ENCODE peak calls at places on chromosomes 16 and 17, in seven cellular contexts. P is A673, M is GM12865, H is chondrocyte, A is upper lobe of right lung, Y is heart right ventricle, X is psoas muscle. S is an unnamed sample.

GRCh38 chr16:72637306-72637705 is 410.6 kb downstream of the ZFHX3 start:
- DNase-seq in P (no peak), A (no peak), H (no peak), X (no peak), M (no peak), Y (no peak), S (no peak)

GRCh38 chr17:44904001-44904984 is 5.0 kb upstream of the EFTUD2 start:
- DNase-seq in H (peak; percentile 82), X (no peak), A (peak; percentile 55), M (peak; percentile 37), P (no peak), Y (no peak), S (no peak)

GRCh38 chr16:84864266-84864955 is 44.6 kb downstream of the CRISPLD2 start:
- DNase-seq in A (no peak), P (no peak), X (peak; percentile 32), Y (no peak), M (no peak), H (no peak), S (no peak)

GRCh38 chr16:57480127-57480753 is 6.1 kb downstream of the DOK4 start:
- DNase-seq in P (no peak), M (no peak), H (no peak), X (peak; percentile 71), A (peak; percentile 85), Y (peak; percentile 69), S (no peak)

GRCh38 chr17:16398270-16399267 is 16.8 kb upstream of the TRPV2 start:
- DNase-seq in H (peak; percentile 11), X (peak; percentile 7), A (no peak), P (no peak), M (peak; percentile 74), Y (no peak), S (peak; percentile 36)

GRCh38 chr16:11401161-11402050 is 56.1 kb downstream of the RMI2 start:
- DNase-seq in Y (peak; percentile 70), P (no peak), H (peak; percentile 83), A (peak; percentile 86), X (peak; percentile 78), M (no peak), S (no peak)

GRCh38 chr16:84730406-84731106 is 30.8 kb downstream of the USP10 start:
- DNase-seq in Y (no peak), A (peak; percentile 68), P (peak; percentile 88), H (no peak), X (no peak), M (peak; percentile 76), S (peak; percentile 66)

GRCh38 chr17:71631483-71631882 is 489.3 kb upstream of the SOX9 start:
- DNase-seq in A (no peak), Y (no peak), M (no peak), H (no peak), X (no peak), P (peak; percentile 51), S (no peak)

GRCh38 chr16:88617268-88618031 is 20.9 kb upstream of the IL17C start:
- DNase-seq in H (no peak), P (no peak), X (no peak), Y (no peak), M (no peak), A (no peak), S (no peak)

GRCh38 chr17:1998426-1998784 is 26.7 kb downstream of the RTN4RL1 start:
- DNase-seq in X (no peak), A (no peak), Y (no peak), M (no peak), H (no peak), P (no peak), S (no peak)

GRCh38 chr16:67843343-67843765 is 1.2 kb downstream of the THAP11 start:
- DNase-seq in M (no peak), A (no peak), Y (no peak), H (no peak), P (no peak), X (peak; percentile 58), S (no peak)

GRCh38 chr16:19338335-19338734 is 52.8 kb downstream of the CLEC19A start:
- DNase-seq in P (no peak), X (no peak), M (no peak), H (no peak), Y (no peak), A (no peak), S (no peak)

GRCh38 chr16:27460663-27461482 is 58.9 kb downstream of the IL21R start:
- DNase-seq in A (no peak), X (peak; percentile 83), P (no peak), H (no peak), M (no peak), Y (no peak), S (no peak)

GRCh38 chr16:30663820-30664528 is 5.7 kb downstream of the FBRS start:
- DNase-seq in H (no peak), A (no peak), Y (no peak), M (no peak), X (no peak), P (no peak), S (peak; percentile 43)

GRCh38 chr16:13426736-13427135 is 493.2 kb upstream of the ERCC4 start:
- DNase-seq in Y (no peak), P (no peak), A (no peak), X (no peak), H (no peak), M (no peak), S (no peak)

GRCh38 chr16:13425840-13426239 is 494.1 kb upstream of the ERCC4 start:
- DNase-seq in Y (no peak), P (no peak), M (no peak), A (no peak), H (no peak), X (no peak), S (no peak)

GRCh38 chr16:13427943-13428342 is 492.0 kb upstream of the ERCC4 start:
- DNase-seq in Y (no peak), M (peak; percentile 45), A (no peak), X (no peak), H (no peak), P (no peak), S (no peak)

GRCh38 chr16:13429411-13429810 is 490.5 kb upstream of the ERCC4 start:
- DNase-seq in M (no peak), Y (no peak), X (no peak), P (no peak), A (no peak), H (no peak), S (no peak)

DNA sequence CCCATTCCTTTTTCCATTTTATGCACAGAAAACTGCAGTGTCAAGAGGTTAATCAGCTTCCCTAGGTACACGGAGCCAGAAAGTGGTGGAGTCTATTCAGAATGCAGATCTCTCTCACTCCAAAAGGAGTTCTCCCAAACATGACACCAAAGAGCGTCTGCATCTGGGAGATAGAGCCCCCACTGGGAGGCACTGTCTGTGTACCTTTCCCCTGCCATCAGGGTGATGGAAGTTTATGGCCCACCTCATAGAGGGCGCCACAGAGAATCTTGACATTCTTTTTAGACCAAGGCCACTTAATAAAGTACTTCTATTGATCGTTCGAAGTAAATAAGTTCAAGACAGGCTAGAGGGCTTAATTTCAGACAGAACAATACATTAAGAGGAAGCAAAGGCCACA is 493.7 kb upstream of the ERCC4 start:
- DNase-seq in A (no peak), Y (no peak), X (no peak), M (peak; percentile 45), P (no peak), H (no peak), S (no peak)
- TF ChIP-seq CTCF in A (no peak), Y (no peak), X (no peak), M (peak; percentile 4), P (no peak), H (no peak), S (peak; percentile 26)

DNA sequence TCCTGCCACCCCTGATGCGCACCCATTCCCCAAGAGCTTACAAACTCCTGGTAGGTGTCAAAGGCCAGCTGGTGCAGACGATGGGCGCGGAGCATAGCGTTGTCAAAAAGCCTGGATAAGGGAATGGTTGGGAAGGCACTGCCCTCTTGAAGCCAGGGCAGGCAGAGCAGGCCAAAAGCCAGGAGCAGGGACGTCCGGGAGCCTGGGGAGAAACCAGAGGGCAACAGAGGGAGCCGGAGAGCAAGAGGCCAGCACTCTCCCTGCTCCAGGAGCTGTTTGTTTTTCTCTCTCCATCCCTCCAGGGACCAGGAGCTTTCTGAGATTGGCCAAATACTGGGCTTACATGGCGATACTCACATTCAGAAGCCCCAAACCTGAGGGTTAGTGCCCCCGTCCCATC is 334 bp downstream of the GH1 start:
- DNase-seq in P (no peak), H (peak; percentile 48), Y (no peak), X (no peak), A (no peak), M (no peak), S (no peak)
- TF ChIP-seq CTCF in P (no peak), H (no peak), Y (no peak), X (no peak), A (no peak), M (no peak), S (no peak)

DNA sequence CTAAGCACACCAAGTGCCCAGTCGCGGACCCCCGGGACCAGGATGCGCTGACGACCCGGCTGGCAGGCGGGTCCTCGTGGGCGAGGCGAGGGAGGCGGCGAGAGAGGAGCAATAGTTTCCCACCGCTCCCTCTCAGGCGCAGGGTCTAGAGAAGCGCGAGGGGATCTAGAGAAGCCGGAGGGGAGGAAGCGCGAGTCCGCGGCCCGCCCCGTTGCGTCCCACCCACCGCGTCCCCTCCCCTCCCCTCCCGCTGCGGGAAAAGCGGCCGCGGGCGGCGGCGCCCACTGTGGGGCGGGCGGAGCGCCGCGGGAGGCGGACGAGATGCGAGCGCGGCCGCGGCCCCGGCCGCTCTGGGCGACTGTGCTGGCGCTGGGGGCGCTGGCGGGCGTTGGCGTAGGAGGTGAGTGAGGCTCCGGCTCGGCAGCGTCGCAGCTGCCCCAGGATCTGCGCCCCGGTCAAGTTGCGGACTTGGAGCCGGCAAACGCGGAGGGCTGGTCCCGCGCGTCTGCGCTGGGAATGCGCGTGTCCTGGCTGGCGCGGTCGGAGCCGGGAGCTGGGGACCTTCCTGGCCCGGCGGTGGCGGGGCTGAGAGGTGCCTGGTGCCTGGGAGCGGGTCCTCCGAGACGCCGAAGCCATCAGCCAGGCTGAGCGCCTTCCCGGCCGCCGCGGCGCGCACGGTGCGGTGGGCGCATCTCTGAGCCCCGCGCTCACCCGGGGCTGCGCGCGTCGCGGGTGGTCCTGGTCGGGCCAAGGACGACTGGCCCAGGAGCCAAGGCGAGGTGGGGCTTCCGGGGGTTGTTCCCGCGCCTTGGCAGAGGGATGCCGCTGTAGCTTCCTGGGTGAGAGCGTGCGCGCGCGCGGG is at the start of gene ITGB3:
- DNase-seq in A (peak; percentile 86), P (peak; percentile 48), Y (peak; percentile 82), H (no peak), M (peak; percentile 89), X (peak; percentile 89), S (peak; percentile 88)
- TF ChIP-seq CTCF in A (peak; percentile 40), P (peak; percentile 26), Y (peak; percentile 41), H (peak; percentile 74), M (peak; percentile 70), X (peak; percentile 56), S (peak; percentile 63)

GRCh38 chr17:80633994-80634566 is 89.4 kb downstream of the RPTOR start:
- DNase-seq in Y (no peak), P (no peak), X (no peak), A (no peak), H (no peak), M (no peak), S (no peak)

GRCh38 chr17:80637286-80637703 is 92.7 kb downstream of the RPTOR start:
- DNase-seq in Y (no peak), P (no peak), H (no peak), A (no peak), X (peak; percentile 34), M (no peak), S (no peak)

GRCh38 chr17:80639658-80640057 is 95.0 kb downstream of the RPTOR start:
- DNase-seq in X (peak; percentile 15), M (no peak), P (no peak), Y (no peak), A (no peak), H (no peak), S (no peak)

GRCh38 chr17:80633197-80633596 is 88.6 kb downstream of the RPTOR start:
- DNase-seq in M (no peak), P (no peak), H (no peak), Y (no peak), A (no peak), X (no peak), S (no peak)

GRCh38 chr17:80636356-80637285 is 92.0 kb downstream of the RPTOR start:
- DNase-seq in H (no peak), P (no peak), Y (no peak), A (no peak), M (no peak), X (no peak), S (no peak)
- TF ChIP-seq CTCF in H (no peak), P (no peak), Y (no peak), A (no peak), M (no peak), X (no peak), S (no peak)

S was measured in GM13977.